ENCODE peak calls at places on chromosomes 13 and 19, in nine cellular contexts. B is mammary epithelial cell, R is H1, Y is thoracic aorta, E is PC-9, K is BE2C, A is tibial nerve, F is adrenal gland, G is tibial artery. P is an unnamed sample.
A peak's percentile ranks its signal among the peaks of the same experiment; 100 is the strongest.

GRCh38 chr13:40181203-40181845 is 485.1 kb downstream of the FOXO1 start:
- DNase-seq in Y (no peak), G (no peak), A (no peak), E (peak; percentile 40), B (peak; percentile 50), R (no peak), F (peak; percentile 40), K (no peak), P (no peak)

GRCh38 chr19:18279516-18280246 is 1.7 kb downstream of the JUND start:
- DNase-seq in R (peak; percentile 93), B (peak; percentile 91), K (peak; percentile 94), G (peak; percentile 92), F (peak; percentile 93), A (peak; percentile 87), Y (peak; percentile 83), E (peak; percentile 88), P (no peak)

GRCh38 chr19:2973229-2973628 is 4.1 kb upstream of the TLE6 start:
- DNase-seq in Y (no peak), F (no peak), R (no peak), K (no peak), G (peak; percentile 73), B (no peak), E (no peak), A (no peak), P (no peak)

GRCh38 chr19:50310759-50311465 is 18.3 kb downstream of the KCNC3 start:
- DNase-seq in K (no peak), G (no peak), E (no peak), B (no peak), F (no peak), R (no peak), Y (no peak), A (no peak), P (no peak)

GRCh38 chr19:8445488-8446001 is 770 bp downstream of the HNRNPM start:
- DNase-seq in E (no peak), F (peak; percentile 69), G (peak; percentile 41), A (no peak), K (peak; percentile 58), R (no peak), B (peak; percentile 52), Y (no peak), P (no peak)

GRCh38 chr19:14405380-14405757 is 13.8 kb downstream of the DDX39A start:
- DNase-seq in A (no peak), R (no peak), Y (no peak), K (no peak), E (no peak), B (no peak), G (no peak), F (no peak), P (no peak)

GRCh38 chr19:7264858-7265257 is 29.4 kb downstream of the INSR start:
- DNase-seq in R (no peak), F (no peak), Y (no peak), A (no peak), B (no peak), G (no peak), K (no peak), E (no peak), P (no peak)

GRCh38 chr19:4369109-4369887 is 25.9 kb downstream of the MPND start:
- DNase-seq in E (no peak), K (no peak), B (peak; percentile 94), R (peak; percentile 55), Y (no peak), F (no peak), A (no peak), G (no peak), P (peak; percentile 86)

GRCh38 chr19:47713046-47714021 is at the start of gene EHD2:
- DNase-seq in G (peak; percentile 61), Y (no peak), K (peak; percentile 70), E (no peak), B (peak; percentile 68), A (peak; percentile 58), F (peak; percentile 69), R (peak; percentile 89), P (no peak)

GRCh38 chr13:79995334-79995733 is 345.6 kb downstream of the SPRY2 start:
- DNase-seq in Y (no peak), K (no peak), E (peak; percentile 54), B (peak; percentile 93), F (no peak), R (no peak), G (no peak), A (no peak), P (no peak)

GRCh38 chr19:51158474-51159129 is 16.5 kb downstream of the SIGLEC7 start:
- DNase-seq in F (peak; percentile 69), R (peak; percentile 95), K (peak; percentile 69), B (peak; percentile 37), G (peak; percentile 42), A (no peak), Y (no peak), E (no peak), P (no peak)

GRCh38 chr19:10789876-10790275 is 46.1 kb downstream of the TMED1 start:
- DNase-seq in Y (no peak), F (no peak), G (no peak), E (no peak), B (no peak), R (no peak), K (no peak), A (no peak), P (no peak)
- H3K36me3 ChIP-seq in Y (peaks cover 61% of the 10 kb centered on the region), F (peaks cover 93% of the 10 kb centered on the region), G (peaks cover 94% of the 10 kb centered on the region), E (peaks cover 28% of the 10 kb centered on the region), B (peaks cover 19% of the 10 kb centered on the region), R (peaks cover 46% of the 10 kb centered on the region), K (peaks cover 65% of the 10 kb centered on the region), A (peaks cover 35% of the 10 kb centered on the region), P (peaks cover 80% of the 10 kb centered on the region)

GRCh38 chr13:108496364-108497215 is 132.8 kb upstream of the MYO16 start:
- DNase-seq in Y (no peak), K (no peak), F (no peak), B (no peak), G (no peak), A (no peak), E (no peak), R (peak; percentile 46), P (no peak)

GRCh38 chr13:108494991-108495661 is 134.3 kb upstream of the MYO16 start:
- DNase-seq in F (no peak), K (no peak), Y (no peak), E (no peak), A (no peak), R (peak; percentile 57), B (no peak), G (no peak), P (no peak)

DNA sequence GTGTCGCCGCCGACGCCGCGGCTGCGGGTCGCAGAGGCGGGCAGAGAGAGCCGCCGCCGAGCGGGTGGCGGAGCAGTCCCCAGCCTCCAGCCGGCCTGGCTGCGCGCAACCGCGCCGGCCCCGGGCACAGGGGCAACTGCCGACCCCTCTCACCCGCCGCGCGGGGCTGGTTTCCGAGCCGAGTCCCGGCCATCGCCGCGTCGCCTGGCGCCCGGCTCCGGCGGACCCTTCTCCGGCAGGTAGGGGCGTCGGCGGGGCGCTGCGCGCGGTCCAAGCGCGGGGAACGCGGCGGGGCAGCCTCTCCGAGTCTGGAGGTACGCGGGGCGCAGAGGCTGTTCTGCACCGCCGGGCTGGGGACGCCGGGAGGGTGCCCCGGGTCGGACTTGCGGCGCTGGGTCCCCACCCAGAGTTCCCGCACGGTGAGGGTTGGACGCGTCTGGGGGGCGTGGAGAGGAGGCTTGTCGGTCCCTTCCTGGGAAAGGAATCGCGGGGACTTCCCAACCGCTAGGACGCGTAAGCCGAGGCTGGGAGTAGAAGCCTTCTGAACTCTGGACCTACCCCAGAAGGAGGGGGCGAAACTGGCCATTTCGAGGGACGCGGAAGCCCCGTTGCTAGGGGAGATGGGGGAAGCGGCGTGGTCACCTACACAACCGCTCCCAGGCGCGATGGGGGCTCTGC is 133.6 kb upstream of the MYO16 start:
- DNase-seq in E (no peak), F (no peak), K (no peak), B (no peak), G (no peak), R (peak; percentile 76), Y (no peak), A (no peak), P (no peak)
- H3K27me3 ChIP-seq in E (peaks cover 5% of the 10 kb centered on the region), F (peaks cover 28% of the 10 kb centered on the region), K (peaks cover 60% of the 10 kb centered on the region), B (peaks cover 29% of the 10 kb centered on the region), G (no peaks in the 10 kb centered on the region), R (peaks cover 43% of the 10 kb centered on the region), Y (no peaks in the 10 kb centered on the region), A (peaks cover 30% of the 10 kb centered on the region), P (peaks cover 70% of the 10 kb centered on the region)

DNA sequence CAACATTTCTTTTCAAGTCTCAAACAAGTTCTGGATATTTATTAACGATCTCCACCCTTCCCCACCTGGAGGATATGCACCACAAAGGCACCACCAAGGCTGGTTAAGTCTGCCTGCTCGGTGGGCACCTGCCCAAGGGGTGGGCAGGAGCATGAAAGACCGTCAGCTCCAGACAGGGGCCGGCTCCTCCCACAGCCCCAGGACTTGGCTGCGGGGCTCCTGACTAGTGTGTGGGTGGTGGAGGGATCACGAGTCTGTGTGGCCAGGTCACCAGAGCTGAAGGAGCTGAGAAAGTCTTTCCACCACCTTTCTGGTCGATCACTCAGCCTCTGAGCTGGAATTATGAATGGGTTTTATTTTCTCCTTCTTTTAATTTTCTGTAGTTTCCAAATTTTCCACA is 7.8 kb downstream of the SLC7A1 start:
- DNase-seq in K (no peak), B (peak; percentile 42), Y (no peak), F (no peak), A (no peak), R (no peak), G (no peak), E (no peak), P (no peak)
- H3K4me1 ChIP-seq in K (peaks cover 3% of the 10 kb centered on the region), B (peaks cover 56% of the 10 kb centered on the region), Y (no peaks in the 10 kb centered on the region), F (no peaks in the 10 kb centered on the region), A (peaks cover 24% of the 10 kb centered on the region), R (peaks cover 16% of the 10 kb centered on the region), G (peaks cover 28% of the 10 kb centered on the region), E (peaks cover 39% of the 10 kb centered on the region), P (peaks cover 67% of the 10 kb centered on the region)

GRCh38 chr19:44055870-44056269 is 4.0 kb downstream of the ZNF223 start:
- DNase-seq in Y (no peak), R (no peak), E (no peak), K (no peak), B (no peak), G (no peak), A (no peak), F (no peak), P (no peak)

GRCh38 chr19:44061038-44061437 is 9.2 kb downstream of the ZNF223 start:
- DNase-seq in G (no peak), E (no peak), B (no peak), A (no peak), Y (no peak), K (no peak), R (no peak), F (no peak), P (no peak)

DNA sequence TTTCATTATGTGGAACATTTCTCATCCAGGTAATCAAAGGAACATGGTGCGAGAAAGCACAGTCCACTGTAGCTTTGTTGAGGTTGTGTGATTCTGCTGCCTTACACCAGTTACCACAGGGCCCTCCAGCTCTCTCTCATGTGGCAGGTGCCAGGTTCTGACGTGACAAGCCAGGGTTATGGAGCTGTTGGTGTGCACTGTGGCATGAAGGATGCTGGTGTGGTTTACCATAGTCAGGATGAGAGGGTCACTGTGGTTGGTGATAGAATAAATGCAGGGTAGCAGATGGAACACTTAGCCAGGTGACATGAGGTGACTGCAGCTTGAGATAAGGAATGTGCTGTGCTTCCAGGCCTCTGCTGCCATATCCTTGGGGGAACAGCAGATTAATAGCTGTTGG is 7.4 kb downstream of the ZNF223 start:
- DNase-seq in E (no peak), B (no peak), K (no peak), F (no peak), G (no peak), R (no peak), Y (no peak), A (no peak), P (no peak)
- H3K36me3 ChIP-seq in E (peaks cover 20% of the 10 kb centered on the region), B (no peaks in the 10 kb centered on the region), K (peaks cover 6% of the 10 kb centered on the region), F (peaks cover 49% of the 10 kb centered on the region), G (peaks cover 96% of the 10 kb centered on the region), R (peaks cover 25% of the 10 kb centered on the region), Y (peaks cover 70% of the 10 kb centered on the region), A (peaks cover 25% of the 10 kb centered on the region), P (peaks cover 35% of the 10 kb centered on the region)